ENCODE peak calls at places on chromosome 16, in six cellular contexts. U, L, D, J, H and Q are unnamed samples.
A peak's percentile ranks its signal among the peaks of the same experiment; 100 is the strongest.

GRCh38 chr16:27759301-27759871 is 209.4 kb downstream of the KATNIP start:
- DNase-seq in U (peak; percentile 45), L (no peak), D (no peak), J (no peak), H (no peak), Q (peak; percentile 61)

GRCh38 chr16:5918553-5919127 is 821.0 kb upstream of the EEF2KMT start:
- DNase-seq in U (no peak), L (no peak), D (no peak), J (no peak), H (no peak), Q (no peak)

GRCh38 chr16:68194263-68194662 is 41.7 kb downstream of the ESRP2 start:
- DNase-seq in U (no peak), L (no peak), D (no peak), J (no peak), H (no peak), Q (no peak)

GRCh38 chr16:52553322-52553721 is 6.4 kb upstream of the TOX3 start:
- DNase-seq in U (no peak), L (no peak), D (no peak), J (no peak), H (no peak), Q (no peak)

GRCh38 chr16:66516808-66517585 is 32.9 kb downstream of the TK2 start:
- DNase-seq in U (peak; percentile 100), L (peak; percentile 99), D (peak; percentile 88), J (peak; percentile 71), H (peak; percentile 97), Q (peak; percentile 99)

GRCh38 chr16:4931381-4931780 is 5.6 kb downstream of the PPL start:
- DNase-seq in U (no peak), L (no peak), D (no peak), J (no peak), H (no peak), Q (no peak)

GRCh38 chr16:87729266-87729954 is 36.4 kb downstream of the KLHDC4 start:
- DNase-seq in U (no peak), L (no peak), D (no peak), J (no peak), H (no peak), Q (no peak)

GRCh38 chr16:23058576-23058975 is 90.7 kb downstream of the USP31 start:
- DNase-seq in U (no peak), L (no peak), D (no peak), J (no peak), H (no peak), Q (no peak)

GRCh38 chr16:65524997-65525396 is 403.1 kb upstream of the CDH11 start:
- DNase-seq in U (peak; percentile 95), L (no peak), D (no peak), J (no peak), H (no peak), Q (peak; percentile 69)

GRCh38 chr16:21264226-21265036 is 13.7 kb downstream of the CRYM start:
- DNase-seq in U (no peak), L (peak; percentile 25), D (no peak), J (no peak), H (peak; percentile 42), Q (peak; percentile 59)

GRCh38 chr16:80197790-80198201 is 343.0 kb upstream of the DYNLRB2 start:
- DNase-seq in U (peak; percentile 90), L (no peak), D (peak; percentile 20), J (no peak), H (no peak), Q (peak; percentile 93)

GRCh38 chr16:30951785-30952184 is 2.9 kb downstream of the ORAI3 start:
- DNase-seq in U (no peak), L (peak; percentile 79), D (no peak), J (no peak), H (peak; percentile 69), Q (peak; percentile 98)

GRCh38 chr16:89442990-89443726 is 47.2 kb downstream of the ANKRD11 start:
- DNase-seq in U (peak; percentile 83), L (peak; percentile 43), D (no peak), J (no peak), H (no peak), Q (peak; percentile 77)

GRCh38 chr16:67311607-67312449 is 14.7 kb downstream of the KCTD19 start:
- DNase-seq in U (peak; percentile 100), L (peak; percentile 77), D (peak; percentile 89), J (no peak), H (no peak), Q (peak; percentile 100)

GRCh38 chr16:29702307-29702706 is 23.3 kb downstream of the QPRT start:
- DNase-seq in U (no peak), L (no peak), D (no peak), J (no peak), H (no peak), Q (no peak)